ENCODE peak calls at places on chromosomes 7 and 10, in eight cellular contexts. Y is prostate gland, V is heart left ventricle, X is transverse colon, N is tibial nerve, S is IMR-90, G is suprapubic skin, W is A549. K is an unnamed sample. For H3K4me1, the result is how much of the 10 kb centered on the place peaks cover.

GRCh38 chr7:16660702-16661464 is 14.9 kb downstream of the BZW2 start:
- DNase-seq in V (no peak), W (no peak), X (no peak), G (no peak), N (no peak), S (peak), Y (no peak), K (no peak)

GRCh38 chr10:79229081-79229541 is 118.2 kb upstream of the PPIF start:
- DNase-seq in N (no peak), S (no peak), Y (no peak), W (no peak), X (no peak), G (no peak), V (no peak), K (no peak)

GRCh38 chr10:44723654-44724053 is 187.5 kb upstream of the TMEM72 start:
- DNase-seq in N (no peak), S (peak), Y (no peak), V (no peak), W (no peak), G (no peak), X (no peak), K (no peak)

GRCh38 chr7:133491846-133492652 is 239.2 kb downstream of the EXOC4 start:
- DNase-seq in N (no peak), G (no peak), V (no peak), W (no peak), Y (no peak), X (no peak), S (peak), K (no peak)

GRCh38 chr7:21767300-21767900 is 178.3 kb downstream of the CDCA7L start:
- DNase-seq in W (peak), X (peak), G (no peak), Y (peak), N (no peak), V (no peak), S (peak), K (no peak)

GRCh38 chr10:70672993-70673928 is 955 bp downstream of the ADAMTS14 start:
- DNase-seq in G (no peak), S (peak), Y (no peak), X (no peak), W (peak), N (no peak), V (peak), K (no peak)

GRCh38 chr10:77582710-77583115 is 54.9 kb downstream of the KCNMA1 start:
- DNase-seq in G (no peak), S (peak), X (no peak), V (no peak), W (peak), N (no peak), Y (no peak), K (peak)

GRCh38 chr7:30327813-30328212 is 43.4 kb downstream of the ZNRF2 start:
- DNase-seq in N (no peak), S (peak), G (no peak), X (no peak), Y (no peak), W (no peak), V (no peak), K (no peak)

GRCh38 chr7:21902240-21902639 is 43.5 kb downstream of the CDCA7L start:
- DNase-seq in Y (no peak), N (no peak), S (peak), V (no peak), G (no peak), W (no peak), X (no peak), K (no peak)

GRCh38 chr10:73772280-73773151 is 9.3 kb upstream of the CHCHD1 start:
- DNase-seq in V (peak), N (peak), S (peak), X (peak), W (peak), G (peak), Y (peak), K (peak)

GRCh38 chr7:146826338-146826737 is 709.7 kb downstream of the CNTNAP2 start:
- DNase-seq in X (no peak), G (no peak), N (no peak), V (no peak), S (no peak), Y (no peak), W (no peak), K (no peak)

GRCh38 chr10:22618081-22618785 is 96.1 kb downstream of the PIP4K2A start:
- DNase-seq in G (no peak), V (no peak), S (peak), N (no peak), W (no peak), X (no peak), Y (no peak), K (no peak)

GRCh38 chr10:4038000-4038399 is 253.0 kb upstream of the KLF6 start:
- DNase-seq in S (no peak), Y (no peak), N (no peak), V (no peak), X (no peak), G (no peak), W (no peak), K (no peak)

GRCh38 chr10:3652886-3653285 is 132.1 kb downstream of the KLF6 start:
- DNase-seq in W (no peak), Y (no peak), N (no peak), S (peak), V (no peak), G (no peak), X (no peak), K (no peak)

GRCh38 chr7:154984601-154985188 is 18.2 kb downstream of the PAXIP1 start:
- DNase-seq in V (no peak), N (no peak), W (no peak), S (no peak), X (no peak), Y (no peak), G (no peak), K (no peak)

GRCh38 chr7:77565917-77566316 is 28.8 kb downstream of the PTPN12 start:
- DNase-seq in W (no peak), N (no peak), Y (no peak), S (peak), X (no peak), V (no peak), G (no peak), K (no peak)
- H3K4me1 ChIP-seq in W (half or more), N (half or more), Y (under half), S (under half), X (under half), V (half or more), G (under half), K (under half)

GRCh38 chr10:31133628-31134302 is 102.1 kb upstream of the ZNF438 start:
- DNase-seq in G (peak), Y (peak), N (peak), V (peak), W (no peak), X (peak), S (peak), K (peak)
- TF ChIP-seq POLR2A in G (peak), Y (peak), N (peak), V (no peak), W (no peak), X (no peak), S (peak), K (peak)

GRCh38 chr7:142438923-142439515 is 181.2 kb upstream of the PRSS58 start:
- DNase-seq in W (no peak), X (peak), N (no peak), V (no peak), G (no peak), Y (no peak), S (no peak), K (no peak)
- H3K4me1 ChIP-seq in W (under half), X (under half), N (under half), V (under half), G (under half), Y (under half), S (under half), K (under half)

DNA sequence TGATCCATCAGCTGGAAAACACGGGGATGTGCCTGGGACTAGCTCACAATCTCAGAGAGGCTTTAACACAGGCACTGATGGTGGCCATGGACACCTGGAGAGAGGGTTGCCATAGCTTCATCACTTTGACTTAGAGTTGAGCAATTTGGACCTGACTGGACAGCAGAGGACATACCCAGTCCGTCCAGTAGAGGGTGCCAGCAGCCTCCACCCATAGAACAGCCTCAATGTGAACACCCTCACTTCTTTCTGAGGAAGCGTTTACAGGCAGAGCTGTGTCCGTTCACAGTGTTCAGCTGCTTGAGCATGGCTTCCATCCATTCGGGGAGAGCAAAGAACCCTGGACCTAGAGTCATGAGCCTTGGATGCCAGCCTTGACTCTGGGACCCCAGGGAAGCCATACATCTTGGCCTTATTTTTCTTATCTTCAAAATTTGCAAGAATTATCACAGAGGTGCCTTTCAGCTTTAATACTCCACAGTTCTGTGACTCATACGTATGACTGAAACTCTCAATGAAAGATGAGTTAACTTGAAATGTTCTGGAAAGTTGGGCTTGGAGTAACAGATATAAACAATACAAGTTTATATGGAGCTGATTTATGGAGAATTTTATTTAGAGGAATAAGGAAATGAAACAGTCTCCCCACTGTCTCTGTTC is 302.9 kb upstream of the PODXL start:
- DNase-seq in V (no peak), Y (peak), S (peak), X (peak), W (peak), G (no peak), N (peak), K (peak)
- TF ChIP-seq POLR2A in V (no peak), Y (no peak), S (no peak), X (no peak), W (no peak), G (no peak), N (no peak), K (no peak)

GRCh38 chr7:69610675-69611037 is 12.4 kb downstream of the AUTS2 start:
- DNase-seq in G (no peak), V (no peak), N (no peak), X (no peak), Y (no peak), S (no peak), W (no peak), K (no peak)
- H3K4me1 ChIP-seq in G (under half), V (under half), N (under half), X (under half), Y (under half), S (under half), W (under half), K (under half)

DNA sequence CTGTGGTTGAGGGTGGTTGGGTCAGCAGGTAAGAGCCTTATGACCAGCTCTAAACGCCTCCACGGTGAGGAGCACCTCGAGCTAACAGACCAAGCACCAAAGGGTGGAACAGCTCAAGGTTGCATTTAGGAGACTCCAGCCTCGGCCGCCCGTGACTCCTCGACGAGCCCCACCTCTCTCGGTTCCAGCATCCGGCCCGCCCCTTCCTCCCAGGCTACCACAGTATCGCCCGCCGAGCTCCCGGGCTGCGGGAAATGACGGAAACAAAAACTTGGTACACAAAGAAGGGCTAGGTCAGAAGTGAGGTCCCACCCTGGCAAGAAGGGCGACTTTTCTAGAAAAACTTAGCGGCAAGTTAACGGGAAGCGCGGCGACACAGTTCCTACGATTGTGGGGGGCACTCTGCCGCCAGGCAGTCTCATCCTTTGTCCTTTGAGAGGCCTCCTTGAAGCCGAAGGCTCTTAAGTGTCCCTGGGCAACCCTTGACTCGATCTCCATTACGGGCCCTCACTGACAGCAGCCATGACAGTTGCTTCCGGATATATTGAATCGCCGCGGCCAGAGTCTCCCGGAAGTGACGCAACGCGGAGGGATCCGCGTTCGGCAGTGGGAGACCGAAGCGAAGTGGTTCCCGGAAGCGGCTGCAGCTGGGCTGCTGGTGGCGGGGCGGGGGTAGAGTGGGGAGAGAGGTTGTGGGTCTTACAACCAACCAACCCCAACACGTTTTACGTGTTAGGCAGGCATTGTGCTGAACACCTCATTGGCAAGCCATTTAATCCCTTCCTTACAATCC is 40.2 kb upstream of the ZNF518A start:
- DNase-seq in X (peak), S (peak), V (peak), G (peak), Y (peak), W (peak), N (peak), K (peak)
- TF ChIP-seq POLR2A in X (peak), S (peak), V (no peak), G (peak), Y (no peak), W (peak), N (peak), K (no peak)

DNA sequence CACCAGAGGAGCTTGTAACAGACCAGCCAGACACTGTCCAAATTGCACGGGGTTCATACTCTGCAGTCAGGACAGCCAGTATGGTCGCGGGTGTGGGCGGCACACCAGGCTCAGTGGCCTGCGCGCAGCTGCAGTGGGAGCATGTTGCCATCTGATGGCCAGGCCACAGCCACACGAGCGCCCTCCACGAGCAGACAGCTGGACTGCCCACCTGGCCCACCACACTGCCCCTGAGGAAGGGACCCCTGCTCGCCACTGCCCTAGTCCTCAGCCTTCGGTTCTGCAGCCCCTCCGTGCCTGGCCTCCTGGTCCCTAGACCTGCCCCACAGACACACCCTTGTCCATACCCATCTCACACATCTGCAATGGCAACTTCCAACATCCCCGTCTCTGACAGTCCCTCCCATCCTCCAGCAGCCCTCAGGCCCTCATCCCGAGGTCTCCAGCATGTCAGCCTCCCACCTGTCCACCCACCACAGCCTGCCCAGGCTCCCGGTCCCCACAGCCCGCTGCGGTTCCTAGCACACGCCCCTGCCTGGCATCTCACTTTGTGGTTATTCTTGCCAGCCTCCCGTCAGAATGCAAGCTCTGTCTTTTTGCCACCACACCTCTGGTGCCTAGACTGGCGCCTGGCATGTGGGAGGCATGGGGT is 28.9 kb upstream of the TTYH3 start:
- DNase-seq in V (no peak), W (no peak), G (no peak), X (no peak), N (no peak), Y (no peak), S (no peak), K (no peak)
- H3K4me1 ChIP-seq in V (under half), W (under half), G (under half), X (under half), N (under half), Y (under half), S (under half), K (under half)

GRCh38 chr7:99380032-99380822 is 5.7 kb downstream of the ARPC1B start:
- DNase-seq in V (no peak), Y (no peak), S (peak), G (no peak), W (no peak), N (peak), X (peak), K (no peak)
- TF ChIP-seq POLR2A in V (no peak), Y (no peak), S (no peak), G (no peak), W (no peak), N (peak), X (no peak), K (no peak)

GRCh38 chr7:55044318-55044717 is 25.5 kb downstream of the EGFR start:
- DNase-seq in W (no peak), S (no peak), N (no peak), V (no peak), Y (no peak), X (no peak), G (no peak), K (no peak)

GRCh38 chr7:55046582-55047347 is 27.9 kb downstream of the EGFR start:
- DNase-seq in X (peak), V (no peak), G (no peak), N (no peak), Y (no peak), S (no peak), W (no peak), K (no peak)

GRCh38 chr7:55043691-55044090 is 24.9 kb downstream of the EGFR start:
- DNase-seq in Y (peak), N (no peak), W (no peak), S (no peak), V (no peak), G (no peak), X (no peak), K (no peak)

GRCh38 chr7:55048221-55048859 is 29.5 kb downstream of the EGFR start:
- DNase-seq in X (no peak), V (no peak), N (peak), W (no peak), S (no peak), Y (peak), G (no peak), K (peak)

DNA sequence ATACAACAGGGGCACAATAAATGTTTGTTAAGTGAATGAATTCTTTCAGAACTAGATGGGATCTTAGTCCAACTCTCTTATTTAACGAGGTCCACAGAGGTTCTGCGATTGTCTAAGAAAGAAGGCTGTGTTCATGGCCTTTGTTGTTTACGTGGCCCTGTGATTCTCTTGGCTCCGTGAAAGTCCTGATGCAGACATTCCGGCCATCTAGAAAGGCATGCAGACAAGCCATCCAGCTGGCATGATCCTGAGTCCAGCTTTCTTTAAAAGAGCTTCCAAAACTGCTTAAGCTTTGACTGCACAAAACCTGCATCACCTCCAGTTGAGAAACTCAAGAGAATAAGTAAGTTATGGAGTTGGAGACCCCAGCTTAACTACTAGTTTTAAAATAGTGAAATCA is 26.0 kb downstream of the EGFR start:
- DNase-seq in V (no peak), N (no peak), G (no peak), X (no peak), S (no peak), Y (peak), W (no peak), K (no peak)
- H3K4me1 ChIP-seq in V (under half), N (under half), G (half or more), X (under half), S (under half), Y (under half), W (half or more), K (half or more)

GRCh38 chr10:49761789-49762565 is at the start of gene OGDHL:
- DNase-seq in N (no peak), S (peak), X (peak), V (peak), W (no peak), Y (peak), G (no peak), K (no peak)
- TF ChIP-seq POLR2A in N (no peak), S (no peak), X (no peak), V (no peak), W (no peak), Y (no peak), G (no peak), K (no peak)